ENCODE peak calls at places on chromosomes 6 and 20, in eight cellular contexts. N is NT2/D1; K is activated CD4-positive, CD25-positive, alpha-beta regulatory T cell; Y is lower lobe of right lung; C is mammary epithelial cell; A is activated gamma-delta T cell treated with Interleukin-2 at 50 U/mL for 16 hours; B is colonic mucosa; T is AG08396. Z is an unnamed sample.

GRCh38 chr6:159067334-159067733 is 22.5 kb upstream of the TAGAP start:
- DNase-seq in N (no peak), K (no peak), Y (no peak), C (peak), A (no peak), B (peak), T (no peak), Z (no peak)

GRCh38 chr6:152701081-152701862 is 3.6 kb downstream of the MYCT1 start:
- DNase-seq in N (no peak), K (no peak), Y (no peak), C (no peak), A (no peak), B (no peak), T (no peak), Z (no peak)

GRCh38 chr20:62066339-62066982 is 780 bp upstream of the TAF4 start:
- DNase-seq in N (no peak), K (peak), Y (peak), C (peak), A (peak), B (peak), T (no peak), Z (no peak)

GRCh38 chr6:162184465-162184864 is 543.1 kb downstream of the PRKN start:
- DNase-seq in N (no peak), K (no peak), Y (no peak), C (no peak), A (no peak), B (no peak), T (no peak), Z (no peak)

GRCh38 chr6:157270916-157271315 is 52.4 kb downstream of the TMEM242 start:
- DNase-seq in N (no peak), K (no peak), Y (no peak), C (no peak), A (no peak), B (no peak), T (no peak), Z (no peak)

GRCh38 chr6:55669133-55669532 is 90.1 kb upstream of the HMGCLL1 start:
- DNase-seq in N (no peak), K (no peak), Y (no peak), C (no peak), A (no peak), B (no peak), T (no peak), Z (no peak)

GRCh38 chr6:33949877-33950831 is 146.4 kb upstream of the MLN start:
- DNase-seq in N (no peak), K (no peak), Y (no peak), C (peak), A (no peak), B (peak), T (no peak), Z (no peak)

GRCh38 chr6:35601331-35602132 is 87.2 kb downstream of the FKBP5 start:
- DNase-seq in N (no peak), K (peak), Y (no peak), C (peak), A (peak), B (peak), T (peak), Z (no peak)

GRCh38 chr6:34115396-34116314 is 30.2 kb downstream of the GRM4 start:
- DNase-seq in N (no peak), K (no peak), Y (no peak), C (no peak), A (no peak), B (no peak), T (peak), Z (no peak)

GRCh38 chr6:97322811-97323210 is 39.8 kb upstream of the MMS22L start:
- DNase-seq in N (no peak), K (no peak), Y (no peak), C (peak), A (no peak), B (no peak), T (peak), Z (no peak)

GRCh38 chr20:51444472-51444871 is 98.0 kb downstream of the NFATC2 start:
- DNase-seq in N (no peak), K (no peak), Y (no peak), C (no peak), A (no peak), B (peak), T (no peak), Z (no peak)

GRCh38 chr20:52552181-52552872 is 360.7 kb upstream of the ZFP64 start:
- DNase-seq in N (no peak), K (no peak), Y (no peak), C (peak), A (no peak), B (no peak), T (peak), Z (no peak)

GRCh38 chr20:43583133-43583864 is 7.4 kb upstream of the IFT52 start:
- DNase-seq in N (no peak), K (no peak), Y (no peak), C (no peak), A (no peak), B (no peak), T (no peak), Z (no peak)

GRCh38 chr6:83057705-83058321 is 7.8 kb downstream of the UBE3D start:
- DNase-seq in N (no peak), K (no peak), Y (no peak), C (peak), A (no peak), B (peak), T (peak), Z (no peak)

GRCh38 chr20:36861875-36862801 is 13.8 kb upstream of the TLDC2 start:
- DNase-seq in N (no peak), K (no peak), Y (peak), C (peak), A (no peak), B (peak), T (peak), Z (peak)

GRCh38 chr6:147958683-147959082 is 384.0 kb upstream of the SASH1 start:
- DNase-seq in N (no peak), K (no peak), Y (peak), C (no peak), A (no peak), B (no peak), T (no peak), Z (no peak)